ENCODE peak calls at places on chromosomes 4 and X, in five cellular contexts. Z is GM20000; X is CD8-positive, alpha-beta T cell; H is mesothelial cell of epicardium; I is IMR-90. W is an unnamed sample.
A peak's percentile ranks its signal among the peaks of the same experiment; 100 is the strongest.

GRCh38 chrX:38375888-38376287 is 23.5 kb downstream of the OTC start:
- DNase-seq in H (no peak), Z (peak; percentile 3), X (no peak), I (no peak), W (no peak)

GRCh38 chrX:118534716-118535493 is 39.3 kb downstream of the DOCK11 start:
- DNase-seq in X (no peak), H (no peak), Z (no peak), I (no peak), W (no peak)

GRCh38 chrX:40107291-40108083 is 9.7 kb upstream of the BCOR start:
- DNase-seq in I (no peak), Z (peak; percentile 47), X (no peak), H (no peak), W (peak; percentile 87)

GRCh38 chr4:38856524-38857337 is at the start of gene TLR6:
- DNase-seq in X (peak; percentile 35), I (peak; percentile 68), Z (peak; percentile 53), H (no peak), W (no peak)

GRCh38 chrX:48937065-48937907 is 18.5 kb upstream of the PIM2 start:
- DNase-seq in H (no peak), I (no peak), Z (peak; percentile 68), X (peak; percentile 79), W (peak; percentile 69)

GRCh38 chr4:159267023-159267939 is 164.4 kb downstream of the RAPGEF2 start:
- DNase-seq in X (no peak), Z (no peak), I (peak; percentile 48), H (no peak), W (no peak)

GRCh38 chrX:153886915-153887314 is 942 bp upstream of the L1CAM start:
- DNase-seq in I (no peak), Z (no peak), X (no peak), H (no peak), W (no peak)

GRCh38 chrX:9302400-9302799 is 162.5 kb upstream of the TBL1X start:
- DNase-seq in Z (no peak), X (no peak), H (no peak), I (no peak), W (no peak)

GRCh38 chr4:6257243-6258025 is 12.2 kb upstream of the WFS1 start:
- DNase-seq in X (no peak), Z (no peak), H (no peak), I (no peak), W (no peak)

GRCh38 chr4:56668267-56668666 is 12.8 kb downstream of the HOPX start:
- DNase-seq in Z (peak; percentile 39), H (no peak), I (no peak), X (no peak), W (no peak)

GRCh38 chr4:9833421-9833820 is 52.0 kb downstream of the DRD5 start:
- DNase-seq in X (no peak), H (no peak), Z (no peak), I (no peak), W (no peak)

GRCh38 chr4:79650794-79651431 is 242.9 kb upstream of the GK2 start:
- DNase-seq in H (no peak), I (peak; percentile 77), X (no peak), Z (no peak), W (no peak)

GRCh38 chr4:77893451-77893850 is 30.8 kb downstream of the MRPL1 start:
- DNase-seq in Z (peak; percentile 16), I (no peak), H (no peak), X (no peak), W (no peak)

GRCh38 chr4:112348488-112349158 is 51.5 kb downstream of the ALPK1 start:
- DNase-seq in I (peak; percentile 84), H (no peak), Z (no peak), X (no peak), W (no peak)

GRCh38 chr4:122912810-122913575 is 9.4 kb downstream of the NUDT6 start:
- DNase-seq in I (no peak), H (no peak), X (no peak), Z (no peak), W (no peak)

GRCh38 chr4:96315815-96316214 is 475.9 kb downstream of the PDHA2 start:
- DNase-seq in H (no peak), I (no peak), X (no peak), Z (no peak), W (no peak)

GRCh38 chrX:107718156-107718621 is 57.4 kb downstream of the TSC22D3 start:
- DNase-seq in I (peak; percentile 78), H (no peak), X (peak; percentile 43), Z (peak; percentile 42), W (peak; percentile 57)

GRCh38 chr4:57614533-57614932 is 504.3 kb upstream of the IGFBP7 start:
- DNase-seq in I (no peak), X (no peak), Z (no peak), H (no peak), W (no peak)

GRCh38 chrX:154013614-154014360 is 5.9 kb downstream of the IRAK1 start:
- DNase-seq in Z (peak; percentile 59), I (peak; percentile 10), H (no peak), X (no peak), W (no peak)

GRCh38 chrX:23980063-23980462 is 46.9 kb downstream of the KLHL15 start:
- DNase-seq in X (no peak), Z (no peak), H (no peak), I (peak; percentile 14), W (no peak)

GRCh38 chr4:16890651-16891050 is 7.8 kb downstream of the LDB2 start:
- DNase-seq in I (no peak), X (no peak), H (no peak), Z (no peak), W (no peak)

GRCh38 chrX:357693-358471 is 28.8 kb downstream of the PPP2R3B start:
- DNase-seq in H (no peak), Z (no peak), X (no peak), I (peak; percentile 60), W (no peak)

GRCh38 chrX:27619975-27620374 is 29.8 kb downstream of the DCAF8L2 start:
- DNase-seq in X (no peak), H (no peak), Z (no peak), I (peak; percentile 8), W (no peak)

GRCh38 chr4:71974681-71975080 is 57.1 kb upstream of the NPFFR2 start:
- DNase-seq in Z (no peak), X (no peak), H (no peak), I (peak; percentile 6), W (no peak)

GRCh38 chr4:14168919-14169318 is 541.4 kb upstream of the BOD1L1 start:
- DNase-seq in H (no peak), X (no peak), I (peak; percentile 91), Z (no peak), W (peak; percentile 72)

GRCh38 chr4:152340818-152341217 is 195.1 kb downstream of the FBXW7 start:
- DNase-seq in H (no peak), I (no peak), Z (no peak), X (no peak), W (no peak)

GRCh38 chrX:9197231-9197630 is 163.3 kb upstream of the FAM9B start:
- DNase-seq in H (no peak), X (no peak), Z (no peak), I (peak; percentile 75), W (no peak)

GRCh38 chrX:153606503-153606902 is 7.6 kb upstream of the CCNQ start:
- DNase-seq in X (no peak), I (no peak), H (no peak), Z (no peak), W (no peak)

GRCh38 chr4:183422962-183423653 is 21.3 kb upstream of the CDKN2AIP start:
- DNase-seq in Z (no peak), X (no peak), H (no peak), I (peak; percentile 59), W (no peak)

GRCh38 chr4:150381026-150381425 is 200.9 kb upstream of the MAB21L2 start:
- DNase-seq in H (no peak), Z (no peak), X (no peak), I (no peak), W (no peak)

GRCh38 chr4:105074097-105074496 is 72.6 kb upstream of the TET2 start:
- DNase-seq in H (no peak), X (no peak), I (no peak), Z (no peak), W (no peak)

GRCh38 chrX:3960952-3961351 is 247.5 kb upstream of the PRKX start:
- DNase-seq in X (no peak), I (no peak), H (no peak), Z (no peak), W (no peak)

GRCh38 chr4:36385951-36386561 is 104.6 kb downstream of the DTHD1 start:
- DNase-seq in Z (peak; percentile 50), H (no peak), X (peak; percentile 10), I (no peak), W (peak; percentile 52)

DNA sequence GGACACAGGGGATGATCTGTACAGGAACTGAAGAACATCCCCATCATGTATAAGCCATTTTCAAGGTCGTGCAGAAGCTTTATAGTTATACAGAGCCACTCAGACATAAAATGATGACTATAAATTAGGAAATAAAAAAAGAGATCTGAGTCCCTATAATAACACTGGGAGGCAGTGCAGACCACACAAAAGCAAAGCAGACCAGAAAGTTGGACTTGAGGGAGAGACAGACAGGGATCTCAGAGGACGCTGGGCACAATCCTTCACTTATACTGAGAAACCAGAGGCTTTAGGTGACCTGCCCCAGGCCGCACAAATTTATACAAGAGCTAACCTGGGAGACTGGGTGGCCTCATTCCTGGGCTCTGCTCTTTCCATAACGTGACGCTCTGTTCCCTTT is 70.5 kb downstream of the HADH start:
- DNase-seq in I (peak; percentile 46), H (no peak), X (no peak), Z (no peak), W (no peak)
- TF ChIP-seq CTCF in I (peak; percentile 50), H (no peak), X (no peak), Z (peak; percentile 14), W (no peak)

GRCh38 chr4:92520563-92520962 is 216.8 kb downstream of the GRID2 start:
- DNase-seq in X (no peak), H (no peak), Z (no peak), I (no peak), W (no peak)
- TF ChIP-seq CTCF in X (no peak), H (no peak), Z (no peak), I (no peak), W (no peak)

DNA sequence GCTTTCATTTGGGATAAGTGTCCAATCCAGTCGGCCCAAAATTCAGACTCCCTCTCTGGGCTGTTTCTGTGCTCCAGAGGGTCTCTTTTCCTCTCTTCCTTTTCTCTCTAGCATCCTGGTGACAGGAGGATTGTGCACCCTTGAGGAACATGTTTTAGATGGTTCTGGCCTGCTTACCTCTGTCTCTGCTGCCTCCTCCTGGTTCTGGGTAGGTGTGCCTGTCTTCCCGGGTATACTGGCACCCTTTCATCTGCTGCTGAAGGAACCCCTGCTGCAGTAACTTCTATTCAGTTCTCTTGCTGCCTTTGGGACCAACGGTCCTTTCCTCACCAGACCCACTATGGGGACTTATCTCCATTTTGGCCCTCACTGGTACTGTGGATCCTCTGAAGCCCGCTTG is 53.2 kb downstream of the HMGB2 start:
- DNase-seq in Z (no peak), I (no peak), H (no peak), X (no peak), W (no peak)
- TF ChIP-seq CTCF in Z (no peak), I (no peak), H (no peak), X (no peak), W (no peak)

GRCh38 chrX:14630724-14631123 is 101.4 kb downstream of the GLRA2 start:
- DNase-seq in H (no peak), Z (no peak), I (no peak), X (no peak), W (no peak)
- TF ChIP-seq CTCF in H (no peak), Z (no peak), I (no peak), X (no peak), W (no peak)

DNA sequence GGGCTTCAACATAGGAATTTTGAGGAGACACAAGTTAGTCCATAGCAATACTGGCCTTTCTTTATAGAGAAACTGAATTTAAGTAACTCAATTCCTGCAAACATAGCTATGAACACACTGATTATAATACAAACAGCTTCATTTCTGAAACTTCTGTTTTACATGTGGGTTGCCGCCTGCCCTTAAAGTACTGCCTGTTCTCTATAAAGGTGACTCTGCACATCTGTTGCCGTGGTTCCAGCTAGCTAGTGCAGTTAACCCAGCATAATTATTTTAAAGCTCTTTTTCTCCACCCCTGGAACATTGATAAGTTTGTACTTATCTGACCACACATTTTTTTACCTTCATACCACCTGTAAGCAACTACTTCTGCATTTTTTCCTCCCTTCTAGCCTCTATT is 177.6 kb downstream of the NWD2 start:
- DNase-seq in Z (no peak), X (no peak), H (no peak), I (no peak), W (no peak)
- TF ChIP-seq CTCF in Z (no peak), X (no peak), H (no peak), I (no peak), W (no peak)

W was measured in CD14-positive monocyte.